ENCODE peak calls at places on chromosomes 7 and 10, in eight cellular contexts. U, I, P, C, W, S, X and G are unnamed samples.

GRCh38 chr10:5583525-5584175 is 58.9 kb downstream of the CALML3 start:
- DNase-seq in U (no peak), W (peak), P (no peak), C (peak), I (peak), X (peak), S (peak), G (no peak)

GRCh38 chr7:93551063-93551895 is 23.2 kb downstream of the CALCR start:
- DNase-seq in P (no peak), I (no peak), U (peak), W (no peak), X (no peak), C (no peak), S (no peak), G (no peak)

GRCh38 chr7:55018361-55019328 is at the start of gene EGFR:
- DNase-seq in W (peak), S (peak), X (peak), P (no peak), C (peak), U (peak), I (peak), G (peak)

GRCh38 chr7:33536398-33536797 is 368.9 kb upstream of the BMPER start:
- DNase-seq in X (no peak), P (no peak), C (no peak), S (no peak), I (no peak), U (no peak), W (no peak), G (no peak)

GRCh38 chr7:35420657-35421056 is 166.8 kb upstream of the TBX20 start:
- DNase-seq in I (no peak), P (no peak), C (no peak), U (peak), X (no peak), S (no peak), W (no peak), G (no peak)

GRCh38 chr10:88505680-88506215 is 77.4 kb downstream of the RNLS start:
- DNase-seq in S (no peak), X (no peak), U (no peak), W (no peak), P (no peak), I (no peak), C (no peak), G (no peak)

GRCh38 chr7:93804726-93805125 is 85.8 kb downstream of the TFPI2 start:
- DNase-seq in U (no peak), I (no peak), S (no peak), C (no peak), P (no peak), W (no peak), X (no peak), G (no peak)

GRCh38 chr7:56097700-56098099 is 4.9 kb upstream of the PHKG1 start:
- DNase-seq in W (no peak), P (no peak), X (no peak), S (peak), I (peak), U (peak), C (no peak), G (no peak)

GRCh38 chr10:24114561-24114960 is 94.4 kb upstream of the KIAA1217 start:
- DNase-seq in S (no peak), X (no peak), W (no peak), P (no peak), I (no peak), U (peak), C (no peak), G (no peak)

GRCh38 chr7:151632750-151633515 is 113.2 kb upstream of the RHEB start:
- DNase-seq in W (peak), C (no peak), S (peak), X (peak), U (peak), I (peak), P (peak), G (no peak)

GRCh38 chr7:28865494-28866257 is 92.5 kb downstream of the TRIL start:
- DNase-seq in S (no peak), I (no peak), W (no peak), P (no peak), X (no peak), C (no peak), U (no peak), G (no peak)

GRCh38 chr7:120337308-120337907 is 64.4 kb downstream of the KCND2 start:
- DNase-seq in X (no peak), U (peak), P (no peak), I (no peak), S (no peak), C (peak), W (no peak), G (no peak)

GRCh38 chr7:139737221-139738100 is 40.3 kb downstream of the HIPK2 start:
- DNase-seq in C (no peak), P (no peak), U (no peak), S (no peak), W (no peak), I (no peak), X (no peak), G (no peak)

GRCh38 chr7:5689118-5689517 is 92.3 kb downstream of the RNF216 start:
- DNase-seq in W (no peak), P (no peak), I (no peak), X (no peak), S (no peak), U (peak), C (no peak), G (no peak)

GRCh38 chr7:26291699-26292538 is at the start of gene SNX10:
- DNase-seq in C (peak), U (no peak), I (peak), W (peak), P (peak), X (peak), S (peak), G (peak)
- TF ChIP-seq CTCF in C (peak), U (no peak), I (no peak), W (no peak), P (no peak), X (peak), S (no peak), G (no peak)

DNA sequence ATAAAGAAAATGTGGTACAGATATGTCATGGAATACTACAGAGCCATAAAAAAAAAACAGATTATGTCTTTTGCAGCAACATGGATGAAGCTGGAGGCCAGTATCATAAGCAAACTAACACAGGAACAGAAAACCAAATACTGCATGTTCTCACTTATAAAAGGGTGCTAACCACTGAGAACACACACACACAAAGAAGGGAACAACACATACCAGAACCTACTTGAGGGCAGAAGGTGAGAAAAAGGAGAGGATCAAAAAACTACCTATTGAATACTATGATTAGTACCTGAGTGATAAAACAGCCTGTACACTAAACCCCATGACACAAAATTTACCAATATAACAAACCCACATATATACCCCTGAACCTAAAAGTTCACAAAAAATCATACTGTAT is 144.6 kb downstream of the TPK1 start:
- DNase-seq in C (no peak), U (no peak), X (no peak), W (no peak), I (no peak), S (no peak), P (no peak), G (no peak)
- TF ChIP-seq CTCF in C (no peak), U (no peak), X (no peak), W (no peak), I (no peak), S (no peak), P (no peak), G (no peak)

DNA sequence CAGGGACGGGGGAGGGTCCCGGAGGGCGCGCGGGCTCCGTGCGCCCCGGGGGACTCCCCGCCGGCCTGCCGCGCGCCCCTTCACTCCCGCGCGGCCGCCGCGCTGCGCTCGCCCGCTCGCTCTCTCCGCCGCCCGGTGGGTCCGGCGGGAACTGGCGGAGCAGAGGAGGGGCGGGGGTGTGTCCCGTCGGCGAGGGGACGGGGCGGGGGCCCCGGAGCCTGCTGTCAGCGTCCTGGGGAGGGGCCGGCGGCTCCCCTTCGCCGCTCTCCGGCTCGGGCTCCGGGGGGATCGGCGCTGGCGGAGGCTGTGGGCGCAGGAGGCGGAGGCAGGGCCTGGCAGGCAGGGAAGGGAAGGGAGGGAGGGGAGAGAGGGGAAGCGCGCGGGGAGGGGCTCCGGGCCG is at the start of gene SH3PXD2A:
- DNase-seq in P (no peak), S (peak), C (peak), U (peak), X (no peak), I (no peak), W (peak), G (peak)
- TF ChIP-seq CTCF in P (no peak), S (no peak), C (peak), U (no peak), X (peak), I (peak), W (peak), G (no peak)

GRCh38 chr7:45869426-45869825 is 3.5 kb downstream of the CCDC201 start:
- DNase-seq in X (no peak), W (no peak), U (peak), C (no peak), P (no peak), S (no peak), I (no peak), G (no peak)

GRCh38 chr7:45874408-45875131 is 1.7 kb upstream of the CCDC201 start:
- DNase-seq in I (no peak), W (no peak), C (peak), P (no peak), S (no peak), X (no peak), U (peak), G (no peak)

GRCh38 chr7:45873035-45873354 is at the start of gene CCDC201:
- DNase-seq in C (no peak), U (no peak), X (no peak), W (no peak), P (no peak), S (no peak), I (no peak), G (no peak)

GRCh38 chr7:45873355-45873754 is 473 bp upstream of the CCDC201 start:
- DNase-seq in U (no peak), I (no peak), W (no peak), X (no peak), P (no peak), C (no peak), S (no peak), G (no peak)

GRCh38 chr7:45872116-45873034 is 507 bp downstream of the CCDC201 start:
- DNase-seq in S (no peak), C (no peak), U (no peak), X (no peak), W (no peak), I (no peak), P (no peak), G (no peak)
- TF ChIP-seq CTCF in S (no peak), C (peak), U (peak), X (peak), W (no peak), I (peak), P (no peak), G (peak)

GRCh38 chr7:2100278-2101205 is 132.2 kb downstream of the MAD1L1 start:
- DNase-seq in I (no peak), X (no peak), S (no peak), C (no peak), U (no peak), P (peak), W (no peak), G (no peak)
- TF ChIP-seq CTCF in I (peak), X (no peak), S (no peak), C (no peak), U (no peak), P (no peak), W (no peak), G (no peak)

GRCh38 chr10:45004661-45005060 is 3.9 kb downstream of the ZNF22 start:
- DNase-seq in C (no peak), U (no peak), S (no peak), W (no peak), I (no peak), P (no peak), X (no peak), G (no peak)

GRCh38 chr10:45003432-45004000 is 2.8 kb downstream of the ZNF22 start:
- DNase-seq in I (no peak), P (no peak), W (no peak), U (no peak), C (no peak), S (no peak), X (no peak), G (no peak)

GRCh38 chr10:45000138-45000763 is 472 bp upstream of the ZNF22 start:
- DNase-seq in I (peak), P (no peak), C (no peak), W (peak), U (peak), S (peak), X (no peak), G (no peak)

GRCh38 chr10:45000764-45001381 is at the start of gene ZNF22:
- DNase-seq in U (peak), X (peak), W (peak), P (peak), C (peak), I (peak), S (peak), G (peak)

DNA sequence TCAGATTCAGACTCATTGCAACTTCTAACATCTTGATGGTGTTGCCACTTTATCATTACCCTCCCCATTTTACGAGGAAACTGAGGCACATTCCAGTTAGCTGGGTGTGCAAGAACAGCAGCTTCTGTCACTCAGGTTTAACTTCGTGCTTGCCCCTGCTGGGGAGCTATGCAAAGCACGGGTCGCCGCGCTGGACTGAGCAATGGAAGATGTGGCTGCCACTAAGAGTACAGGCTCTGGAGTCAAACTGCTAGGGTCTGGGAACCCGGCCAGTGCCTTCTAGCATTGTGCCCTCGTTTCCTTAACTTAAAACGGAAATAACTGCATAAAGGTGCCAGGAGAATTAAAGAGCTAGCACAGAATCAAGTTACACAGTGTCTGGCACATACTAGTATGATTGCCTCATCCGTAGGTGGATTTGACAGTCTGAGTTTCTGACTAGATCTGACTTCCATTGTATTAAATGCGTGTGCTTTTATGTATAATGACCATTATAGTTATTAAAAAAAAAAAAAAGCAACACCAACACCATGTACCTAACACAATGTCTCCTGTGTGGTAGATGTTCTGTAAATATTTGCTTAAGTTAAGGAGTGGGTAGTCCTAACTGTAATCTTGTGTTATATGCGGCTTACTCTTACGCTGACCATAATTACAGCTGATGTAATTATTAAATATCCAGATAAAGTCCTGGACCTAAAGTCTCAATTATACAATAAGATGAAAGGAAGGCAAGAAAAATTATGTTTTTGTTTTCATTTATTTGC is 842 bp downstream of the ZNF22 start:
- DNase-seq in I (peak), X (peak), C (peak), U (peak), W (peak), P (peak), S (peak), G (no peak)
- TF ChIP-seq CTCF in I (peak), X (no peak), C (no peak), U (peak), W (no peak), P (no peak), S (no peak), G (no peak)

GRCh38 chr7:132611056-132611455 is 34.8 kb upstream of the PLXNA4 start:
- DNase-seq in U (no peak), S (no peak), W (no peak), C (no peak), X (no peak), P (no peak), I (no peak), G (no peak)

GRCh38 chr7:132618271-132618955 is 42.1 kb upstream of the PLXNA4 start:
- DNase-seq in C (no peak), S (no peak), U (no peak), I (no peak), P (no peak), W (no peak), X (no peak), G (no peak)

GRCh38 chr7:132613737-132614136 is 37.5 kb upstream of the PLXNA4 start:
- DNase-seq in X (no peak), P (no peak), I (no peak), S (no peak), C (no peak), U (no peak), W (no peak), G (no peak)

GRCh38 chr7:132618956-132619305 is 42.7 kb upstream of the PLXNA4 start:
- DNase-seq in C (peak), I (no peak), X (no peak), U (no peak), S (no peak), W (no peak), P (no peak), G (no peak)

DNA sequence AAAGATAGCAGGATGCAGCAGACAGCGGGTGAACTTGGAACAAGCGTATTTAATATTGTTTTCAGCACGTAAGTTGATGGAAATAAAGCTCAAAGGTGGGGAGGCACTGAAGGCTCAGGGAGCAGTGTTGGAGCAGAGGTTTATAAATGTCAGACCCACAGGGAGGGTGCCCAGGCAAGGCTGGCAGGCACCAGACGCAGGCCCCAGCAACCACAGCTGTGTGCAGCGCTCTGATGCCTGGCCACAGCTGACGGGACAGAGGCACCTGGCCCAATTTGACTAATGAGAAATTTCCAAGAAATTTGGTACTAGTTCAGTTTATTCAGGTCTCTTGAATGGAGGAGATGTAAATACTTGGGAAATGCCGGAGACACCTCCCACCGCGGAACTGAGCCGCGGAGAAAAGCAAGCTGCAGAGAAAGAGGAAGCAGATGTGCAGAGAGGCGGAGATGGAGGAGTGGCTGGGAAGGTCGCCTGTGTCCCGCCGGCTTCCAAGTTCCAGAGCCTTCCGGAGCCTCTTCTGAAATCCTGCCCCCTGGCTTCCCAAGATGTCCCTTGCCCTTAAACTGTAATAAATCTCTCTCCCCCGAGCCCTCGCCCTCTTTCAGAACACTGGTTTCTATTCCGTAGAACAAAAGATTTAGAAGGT is 38.3 kb upstream of the PLXNA4 start:
- DNase-seq in S (no peak), X (peak), C (no peak), P (no peak), I (peak), W (peak), U (peak), G (no peak)
- TF ChIP-seq CTCF in S (no peak), X (no peak), C (no peak), P (no peak), I (peak), W (no peak), U (peak), G (no peak)

GRCh38 chr7:1114505-1114904 is 26.6 kb downstream of the GPER1 start:
- DNase-seq in I (no peak), X (peak), U (no peak), C (no peak), W (peak), P (no peak), S (peak), G (no peak)

GRCh38 chr7:1112625-1113547 is 25.0 kb downstream of the GPER1 start:
- DNase-seq in C (no peak), S (peak), I (no peak), U (no peak), X (peak), P (no peak), W (peak), G (no peak)

GRCh38 chr7:1112109-1112508 is 24.2 kb downstream of the GPER1 start:
- DNase-seq in P (no peak), W (peak), S (peak), I (no peak), U (no peak), X (peak), C (no peak), G (no peak)

GRCh38 chr7:1114088-1114487 is 26.2 kb downstream of the GPER1 start:
- DNase-seq in U (no peak), X (no peak), C (no peak), P (no peak), I (no peak), W (peak), S (no peak), G (no peak)

GRCh38 chr7:1113548-1113885 is 25.6 kb downstream of the GPER1 start:
- DNase-seq in U (no peak), P (no peak), I (no peak), W (peak), X (no peak), C (no peak), S (peak), G (no peak)
- TF ChIP-seq CTCF in U (no peak), P (no peak), I (no peak), W (no peak), X (no peak), C (no peak), S (no peak), G (no peak)